ENCODE peak calls at places on chromosomes 1 and 21, in seven cellular contexts. E, F, V, K, C, R and N are unnamed samples.

GRCh38 chr1:172940170-172940855 is 110.4 kb downstream of the TNFSF18 start:
- DNase-seq in K (no peak), C (no peak), R (no peak), V (peak), E (no peak), F (no peak), N (no peak)

GRCh38 chr21:28818663-28819278 is 173.9 kb downstream of the LTN1 start:
- DNase-seq in C (no peak), E (no peak), V (no peak), R (no peak), K (no peak), F (no peak), N (no peak)

GRCh38 chr1:79197421-79197820 is 190.9 kb upstream of the ADGRL4 start:
- DNase-seq in R (no peak), K (no peak), F (peak), E (no peak), V (peak), C (no peak), N (no peak)

GRCh38 chr1:31701137-31701736 is 2.6 kb downstream of the COL16A1 start:
- DNase-seq in K (peak), C (peak), E (no peak), R (peak), F (peak), V (peak), N (peak)

GRCh38 chr1:9589144-9589718 is 520 bp downstream of the TMEM201 start:
- DNase-seq in R (no peak), C (no peak), V (peak), F (no peak), K (no peak), E (no peak), N (no peak)

GRCh38 chr1:63112155-63112914 is 210.0 kb upstream of the FOXD3 start:
- DNase-seq in C (no peak), K (no peak), R (no peak), F (no peak), E (no peak), V (peak), N (no peak)

GRCh38 chr1:72371259-72372035 is 89.1 kb upstream of the NEGR1 start:
- DNase-seq in E (no peak), C (no peak), V (no peak), R (no peak), K (no peak), F (no peak), N (no peak)

GRCh38 chr1:229093546-229094336 is 177.2 kb upstream of the RAB4A start:
- DNase-seq in R (no peak), C (peak), V (no peak), E (no peak), F (no peak), K (peak), N (peak)

GRCh38 chr1:182051938-182052337 is 9.6 kb downstream of the ZNF648 start:
- DNase-seq in C (no peak), R (no peak), V (no peak), E (no peak), K (no peak), F (no peak), N (no peak)

GRCh38 chr1:62367005-62367547 is 47.8 kb upstream of the KANK4 start:
- DNase-seq in E (no peak), K (no peak), V (no peak), F (no peak), R (no peak), C (no peak), N (no peak)

GRCh38 chr1:181021811-181022434 is 747 bp downstream of the STX6 start:
- DNase-seq in C (peak), R (peak), F (peak), V (peak), K (peak), E (no peak), N (peak)

DNA sequence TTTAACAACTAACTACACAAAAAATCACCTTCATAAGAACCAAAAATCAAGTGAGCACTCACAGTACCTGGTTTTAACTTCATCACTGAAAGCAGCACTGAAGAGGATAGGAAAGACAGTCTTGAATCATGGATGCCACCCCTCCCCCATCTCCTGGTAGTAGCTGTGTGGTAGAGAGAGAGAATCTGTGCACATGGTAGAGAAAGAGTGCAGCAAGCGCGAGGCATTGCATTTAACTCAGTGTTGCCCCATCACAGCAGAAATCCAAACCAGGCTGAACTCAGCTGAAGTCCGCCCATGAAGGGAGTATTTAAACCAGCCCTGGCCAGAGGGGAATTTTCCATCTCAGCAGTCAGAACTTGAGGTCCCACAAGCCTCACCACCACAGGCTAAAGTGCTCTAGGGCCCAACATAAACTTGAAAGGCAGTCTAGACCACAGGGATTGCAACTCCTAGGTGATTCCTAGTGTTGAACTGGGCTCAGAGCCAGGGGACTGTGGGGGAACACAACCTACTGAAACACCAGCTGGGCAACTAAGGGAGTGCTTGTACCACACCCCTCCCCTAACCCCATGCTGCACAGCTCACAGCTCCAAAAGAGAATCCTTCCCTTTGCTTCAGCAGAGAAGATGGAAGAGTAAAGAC is 38.4 kb downstream of the VAV3 start:
- DNase-seq in K (no peak), C (no peak), V (no peak), E (no peak), F (no peak), R (no peak), N (no peak)
- TF ChIP-seq POLR2A in K (no peak), C (no peak), V (no peak), E (no peak), F (no peak), R (no peak), N (no peak)

DNA sequence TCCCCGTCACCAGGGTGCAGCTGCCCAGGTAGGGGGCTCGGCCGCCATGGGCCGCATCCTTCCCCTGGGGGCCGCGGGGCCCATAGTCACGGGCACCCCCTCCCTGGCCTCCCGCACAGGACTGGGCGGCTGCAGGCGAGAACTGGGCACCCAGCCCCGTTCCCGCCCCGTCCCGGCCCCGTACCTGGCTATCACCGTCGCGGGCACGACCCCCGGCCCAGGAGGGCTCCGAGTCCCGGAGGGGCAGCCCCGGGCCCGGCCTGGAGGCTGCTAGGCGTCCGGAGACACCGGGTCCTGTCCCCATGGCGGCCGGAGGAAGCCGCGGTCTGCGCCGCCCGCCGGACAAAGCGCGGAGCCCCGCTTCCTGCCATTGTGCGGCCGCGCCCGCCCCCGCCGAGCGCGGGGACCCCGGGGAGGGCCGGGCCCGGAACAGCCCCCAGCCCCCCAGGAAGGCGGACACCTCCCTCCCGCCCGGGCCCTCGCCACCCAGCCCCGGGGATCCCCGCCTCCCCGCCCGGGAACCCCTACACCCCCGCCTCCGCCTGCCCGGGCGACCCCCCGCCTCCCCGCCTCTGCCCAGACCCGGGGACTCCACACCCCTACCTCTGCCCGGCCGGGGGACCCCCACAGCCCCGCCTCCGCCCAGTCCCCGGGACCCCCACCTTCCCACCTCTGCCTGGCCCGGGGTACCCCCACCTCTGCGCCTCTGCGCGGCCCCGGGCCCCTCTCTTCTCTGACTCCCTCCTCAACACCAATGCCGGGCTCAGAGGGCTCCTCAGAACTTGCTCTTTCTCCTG is 6.1 kb downstream of the PLEKHG5 start:
- DNase-seq in E (no peak), C (no peak), F (no peak), V (no peak), K (no peak), R (no peak), N (no peak)
- H3K4me3 ChIP-seq in E (peak), C (peak), F (no peak), V (peak), K (peak), R (peak), N (peak)

GRCh38 chr1:18673976-18674375 is 43.3 kb downstream of the PAX7 start:
- DNase-seq in V (no peak), C (no peak), F (peak), K (no peak), E (no peak), R (no peak), N (no peak)
- TF ChIP-seq CTCF in V (peak), C (no peak), F (peak), K (no peak), E (no peak), R (no peak), N (no peak)

GRCh38 chr1:227944931-227945890 is 2.5 kb downstream of the WNT9A start:
- DNase-seq in F (no peak), K (no peak), V (no peak), E (no peak), R (peak), C (no peak), N (peak)

GRCh38 chr1:227947425-227947677 is 381 bp downstream of the WNT9A start:
- DNase-seq in F (peak), V (no peak), R (peak), K (no peak), E (no peak), C (no peak), N (peak)

GRCh38 chr1:227946624-227947424 is 908 bp downstream of the WNT9A start:
- DNase-seq in V (peak), F (peak), E (no peak), C (peak), R (peak), K (peak), N (peak)

GRCh38 chr1:227944066-227944930 is 3.4 kb downstream of the WNT9A start:
- DNase-seq in R (peak), E (no peak), V (no peak), C (no peak), F (no peak), K (no peak), N (peak)

GRCh38 chr1:227945891-227946623 is 1.7 kb downstream of the WNT9A start:
- DNase-seq in V (peak), C (peak), K (peak), F (peak), E (no peak), R (peak), N (peak)
- TF ChIP-seq POLR2A in V (no peak), C (peak), K (no peak), F (no peak), E (no peak), R (no peak), N (no peak)

GRCh38 chr1:96416690-96417444 is 304.7 kb upstream of the PTBP2 start:
- DNase-seq in R (no peak), K (no peak), F (no peak), C (no peak), V (peak), E (no peak), N (no peak)
- H3K4me3 ChIP-seq in R (no peak), K (no peak), F (no peak), C (no peak), V (no peak), E (no peak), N (no peak)

DNA sequence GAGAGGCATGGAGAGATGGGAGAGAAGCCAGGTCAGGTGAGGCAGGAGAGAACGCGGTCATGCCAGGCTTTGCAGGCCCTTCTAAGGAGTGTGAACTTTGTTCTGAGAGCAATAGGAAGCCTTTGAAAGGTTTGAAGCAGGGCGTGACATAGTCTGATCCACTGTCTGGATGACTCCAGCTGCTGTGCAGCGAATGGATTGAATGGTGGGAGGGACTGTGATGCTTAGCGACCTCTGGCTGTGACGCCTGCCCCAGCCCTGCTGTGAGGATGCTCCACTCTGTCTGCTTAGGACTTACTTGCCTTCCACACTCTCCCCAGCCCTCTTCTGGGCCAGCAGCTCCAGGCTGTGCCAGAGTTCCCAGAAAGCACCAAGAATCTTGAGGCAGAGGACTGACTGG is 41.8 kb upstream of the POU3F1 start:
- DNase-seq in C (no peak), E (no peak), K (no peak), F (peak), V (no peak), R (no peak), N (no peak)
- TF ChIP-seq CTCF in C (no peak), E (peak), K (no peak), F (no peak), V (no peak), R (no peak), N (no peak)